ENCODE peak calls at places on chromosomes 7 and 10, in four cellular contexts. One of them, this sample, is unnamed.

GRCh38 chr10:49058341-49059255 is 56.7 kb downstream of the VSTM4 start:
- DNase-seq in K562: no peak
- DNase-seq in WTC11: no peak
- DNase-seq in HepG2: no peak
- DNase-seq in this sample: no peak

GRCh38 chr7:32937344-32938174 is 19.7 kb upstream of the FKBP9 start:
- DNase-seq in K562: peak
- DNase-seq in WTC11: no peak
- DNase-seq in HepG2: peak
- DNase-seq in this sample: peak

GRCh38 chr7:95441042-95441823 is 6.4 kb upstream of the PON2 start:
- DNase-seq in K562: no peak
- DNase-seq in HepG2: peak
- DNase-seq in WTC11: no peak
- DNase-seq in this sample: no peak

GRCh38 chr10:110368002-110368401 is 63.3 kb upstream of the SMNDC1 start:
- DNase-seq in K562: peak
- DNase-seq in WTC11: no peak
- DNase-seq in HepG2: no peak
- DNase-seq in this sample: no peak

GRCh38 chr10:77609781-77610272 is 27.8 kb downstream of the KCNMA1 start:
- DNase-seq in WTC11: no peak
- DNase-seq in K562: no peak
- DNase-seq in HepG2: no peak
- DNase-seq in this sample: no peak

GRCh38 chr7:73533742-73534141 is 11.6 kb upstream of the BAZ1B start:
- DNase-seq in WTC11: no peak
- DNase-seq in K562: peak
- DNase-seq in HepG2: no peak
- DNase-seq in this sample: no peak

GRCh38 chr10:88800152-88801125 is 2.1 kb upstream of the LIPM start:
- DNase-seq in WTC11: no peak
- DNase-seq in HepG2: no peak
- DNase-seq in K562: no peak
- DNase-seq in this sample: no peak

GRCh38 chr7:38398725-38399321 is 125.4 kb upstream of the TARP start:
- DNase-seq in HepG2: peak
- DNase-seq in WTC11: peak
- DNase-seq in K562: peak
- DNase-seq in this sample: peak

GRCh38 chr7:16604054-16604453 is 41.5 kb downstream of the ANKMY2 start:
- DNase-seq in HepG2: peak
- DNase-seq in K562: no peak
- DNase-seq in WTC11: no peak
- DNase-seq in this sample: no peak

GRCh38 chr7:130957140-130957513 is 223.1 kb upstream of the KLF14 start:
- DNase-seq in WTC11: no peak
- DNase-seq in K562: no peak
- DNase-seq in HepG2: no peak
- DNase-seq in this sample: no peak

GRCh38 chr10:80408198-80409085 is at the start of gene PRXL2A:
- DNase-seq in K562: peak
- DNase-seq in WTC11: peak
- DNase-seq in HepG2: peak
- DNase-seq in this sample: peak

GRCh38 chr7:147014596-147014995 is 898.0 kb downstream of the CNTNAP2 start:
- DNase-seq in WTC11: no peak
- DNase-seq in HepG2: no peak
- DNase-seq in K562: no peak
- DNase-seq in this sample: no peak

GRCh38 chr10:8637640-8638039 is 583.2 kb downstream of the GATA3 start:
- DNase-seq in HepG2: no peak
- DNase-seq in WTC11: no peak
- DNase-seq in K562: no peak
- DNase-seq in this sample: no peak

GRCh38 chr10:122475130-122475529 is 13.8 kb downstream of the HTRA1 start:
- DNase-seq in HepG2: no peak
- DNase-seq in K562: no peak
- DNase-seq in WTC11: no peak
- DNase-seq in this sample: no peak

GRCh38 chr7:53191296-53191695 is 155.9 kb downstream of the POM121L12 start:
- DNase-seq in HepG2: no peak
- DNase-seq in K562: no peak
- DNase-seq in WTC11: no peak
- DNase-seq in this sample: no peak

GRCh38 chr10:79403441-79404230 is 41.8 kb downstream of the ZCCHC24 start:
- DNase-seq in K562: no peak
- DNase-seq in HepG2: peak
- DNase-seq in WTC11: peak
- DNase-seq in this sample: no peak

GRCh38 chr10:51718804-51719291 is 19.5 kb upstream of the CSTF2T start:
- DNase-seq in HepG2: no peak
- DNase-seq in WTC11: no peak
- DNase-seq in K562: no peak
- DNase-seq in this sample: no peak

DNA sequence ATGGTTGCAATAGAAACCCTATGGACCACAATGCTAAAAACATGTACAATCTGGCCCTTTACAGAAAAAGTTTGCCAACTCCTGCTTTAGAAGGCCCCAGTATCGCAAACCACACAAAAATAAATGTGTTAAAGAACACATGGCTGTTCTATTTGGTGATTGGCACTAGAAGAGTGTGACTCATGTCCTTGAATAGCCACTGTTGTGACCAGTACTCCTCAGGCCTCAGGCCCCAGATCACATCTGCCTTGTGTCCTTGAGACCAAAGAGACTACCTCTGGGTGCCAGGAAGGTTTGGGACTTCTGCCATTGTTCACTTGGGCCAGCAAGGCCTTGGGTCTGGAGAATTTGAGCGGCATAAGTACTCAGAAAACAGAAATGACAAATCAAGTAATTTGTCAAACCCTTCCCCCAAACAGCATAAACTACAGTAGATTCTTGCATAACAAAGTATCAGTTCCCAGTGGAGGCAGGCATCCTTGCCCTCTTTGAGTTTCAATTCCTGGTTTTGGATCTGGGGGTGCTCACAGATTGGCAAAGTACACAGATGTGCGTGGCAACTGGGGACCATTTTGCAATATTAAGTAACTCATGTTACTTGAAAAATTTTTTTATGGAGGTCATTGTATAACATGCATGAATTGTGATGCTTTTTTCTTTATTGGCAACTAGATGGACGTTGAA is 50.2 kb downstream of the MTURN start:
- DNase-seq in WTC11: no peak
- DNase-seq in HepG2: no peak
- DNase-seq in K562: no peak
- DNase-seq in this sample: no peak
- TF ChIP-seq ELF4 in WTC11: no peak
- TF ChIP-seq ELF4 in HepG2: no peak
- TF ChIP-seq ELF4 in K562: no peak
- TF ChIP-seq ELF4 in this sample: no peak

DNA sequence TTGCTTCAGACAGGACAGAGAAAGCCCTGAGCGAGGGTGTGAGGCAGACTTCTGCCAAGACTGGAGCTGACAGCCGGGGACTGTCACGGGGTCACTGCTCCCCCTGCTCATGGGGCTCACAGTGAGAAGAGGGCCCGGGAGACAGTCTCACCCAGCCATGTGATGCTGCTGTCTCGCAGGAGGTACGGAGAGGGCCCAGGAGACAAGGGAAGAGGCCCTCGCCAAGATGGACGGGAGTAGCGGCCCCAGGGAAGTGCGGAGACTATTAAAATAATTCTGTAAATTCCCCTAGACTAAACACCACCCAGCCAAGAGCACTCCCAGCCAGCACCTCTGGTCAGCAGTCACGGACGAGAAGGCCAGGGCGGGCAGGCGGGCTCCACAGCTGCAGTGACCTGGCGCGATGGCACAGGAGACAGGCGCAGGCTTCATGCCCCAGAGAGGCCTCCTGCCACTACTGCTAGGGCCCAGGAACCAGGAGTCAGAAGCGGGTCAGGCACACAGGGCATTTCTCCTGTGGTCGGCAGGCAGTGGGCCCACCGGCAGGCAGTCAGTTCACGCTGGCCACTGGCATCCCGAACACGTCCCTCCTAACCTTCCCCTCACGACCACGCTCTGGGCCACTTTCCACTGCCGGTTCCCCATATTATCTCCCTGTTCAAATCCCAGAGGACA is 24.1 kb downstream of the WDR86 start:
- DNase-seq in HepG2: no peak
- DNase-seq in WTC11: no peak
- DNase-seq in K562: no peak
- DNase-seq in this sample: no peak
- TF ChIP-seq ELF4 in HepG2: no peak
- TF ChIP-seq ELF4 in WTC11: no peak
- TF ChIP-seq ELF4 in K562: no peak
- TF ChIP-seq ELF4 in this sample: no peak

DNA sequence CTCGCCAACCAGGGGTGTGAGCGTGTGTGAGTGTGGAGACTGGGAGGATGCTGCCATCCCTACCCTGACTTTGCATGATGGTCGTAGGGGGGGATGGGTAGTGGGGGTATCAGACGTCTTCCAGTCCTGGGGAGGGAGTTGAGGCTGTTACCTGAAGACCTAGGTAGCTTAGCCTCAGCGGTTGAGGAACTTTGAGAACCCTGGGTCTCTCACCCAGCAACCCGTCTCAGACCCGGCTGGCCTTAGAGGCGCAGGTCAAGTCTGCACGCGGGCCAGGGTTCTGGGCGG is 2.7 kb downstream of the SLC4A2 start:
- DNase-seq in K562: no peak
- DNase-seq in WTC11: no peak
- DNase-seq in HepG2: no peak
- DNase-seq in this sample: no peak
- TF ChIP-seq ELF4 in K562: no peak
- TF ChIP-seq ELF4 in WTC11: no peak
- TF ChIP-seq ELF4 in HepG2: no peak
- TF ChIP-seq ELF4 in this sample: no peak

DNA sequence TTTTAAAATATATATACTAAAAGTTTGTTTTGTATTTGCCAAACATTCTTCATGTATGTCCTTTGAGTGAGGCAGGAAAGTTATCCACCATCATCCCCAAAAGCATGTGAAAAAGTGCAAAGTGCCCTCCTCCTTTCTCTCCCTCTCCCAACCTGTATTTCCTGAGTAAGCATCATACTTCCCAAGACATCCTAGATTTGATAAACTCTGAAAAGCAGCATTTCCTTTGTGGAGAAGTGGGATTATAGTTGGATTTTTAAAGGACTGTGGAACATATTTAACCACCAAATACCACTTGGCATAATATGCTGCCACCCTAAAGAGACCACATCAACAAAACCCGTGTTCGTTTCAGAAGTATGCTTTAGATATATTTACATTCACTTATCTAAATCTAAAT is 36.9 kb downstream of the NET1 start:
- DNase-seq in WTC11: no peak
- DNase-seq in HepG2: no peak
- DNase-seq in K562: no peak
- DNase-seq in this sample: no peak
- TF ChIP-seq ELF4 in WTC11: no peak
- TF ChIP-seq ELF4 in HepG2: no peak
- TF ChIP-seq ELF4 in K562: no peak
- TF ChIP-seq ELF4 in this sample: no peak

GRCh38 chr7:84455788-84456187 is 261.2 kb upstream of the SEMA3A start:
- DNase-seq in K562: no peak
- DNase-seq in HepG2: no peak
- DNase-seq in WTC11: no peak
- DNase-seq in this sample: no peak
- TF ChIP-seq ELF4 in K562: no peak
- TF ChIP-seq ELF4 in HepG2: no peak
- TF ChIP-seq ELF4 in WTC11: no peak
- TF ChIP-seq ELF4 in this sample: no peak

DNA sequence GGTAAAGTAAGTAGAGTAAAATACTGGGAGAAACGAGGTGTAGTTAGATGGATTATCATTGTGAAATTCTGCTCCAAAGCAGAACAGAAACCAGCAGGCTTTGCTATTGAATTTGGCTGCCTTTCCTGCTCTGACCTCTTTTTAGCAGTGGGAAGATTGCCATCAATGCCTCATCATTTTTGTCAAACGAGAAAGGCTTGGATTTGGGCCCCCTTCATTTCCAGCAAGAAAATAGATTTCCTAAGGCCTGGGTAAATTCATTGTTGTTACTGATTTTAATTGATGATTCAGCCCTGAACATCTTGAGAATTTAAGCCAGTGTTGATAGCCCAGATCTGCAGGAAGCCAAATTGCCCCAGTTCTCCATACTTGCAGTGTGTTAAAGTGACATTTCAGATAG is 35.2 kb upstream of the ASAH2 start:
- DNase-seq in HepG2: no peak
- DNase-seq in K562: no peak
- DNase-seq in WTC11: no peak
- DNase-seq in this sample: no peak
- TF ChIP-seq ELF4 in HepG2: no peak
- TF ChIP-seq ELF4 in K562: no peak
- TF ChIP-seq ELF4 in WTC11: no peak
- TF ChIP-seq ELF4 in this sample: no peak

GRCh38 chr10:114723361-114723760 is 65.3 kb upstream of the ABLIM1 start:
- DNase-seq in K562: no peak
- DNase-seq in HepG2: no peak
- DNase-seq in WTC11: no peak
- DNase-seq in this sample: no peak

GRCh38 chr10:114716811-114717404 is 58.8 kb upstream of the ABLIM1 start:
- DNase-seq in WTC11: no peak
- DNase-seq in HepG2: no peak
- DNase-seq in K562: no peak
- DNase-seq in this sample: no peak

GRCh38 chr10:114720685-114721278 is 62.7 kb upstream of the ABLIM1 start:
- DNase-seq in WTC11: no peak
- DNase-seq in K562: no peak
- DNase-seq in HepG2: no peak
- DNase-seq in this sample: no peak

GRCh38 chr10:114718386-114718785 is 60.3 kb upstream of the ABLIM1 start:
- DNase-seq in K562: no peak
- DNase-seq in HepG2: no peak
- DNase-seq in WTC11: no peak
- DNase-seq in this sample: no peak

GRCh38 chr10:114719311-114719710 is 61.2 kb upstream of the ABLIM1 start:
- DNase-seq in HepG2: peak
- DNase-seq in K562: no peak
- DNase-seq in WTC11: no peak
- DNase-seq in this sample: no peak
- TF ChIP-seq ELF4 in HepG2: no peak
- TF ChIP-seq ELF4 in K562: no peak
- TF ChIP-seq ELF4 in WTC11: no peak
- TF ChIP-seq ELF4 in this sample: no peak

GRCh38 chr10:123831259-123831658 is 60.3 kb downstream of the CPXM2 start:
- DNase-seq in WTC11: no peak
- DNase-seq in K562: no peak
- DNase-seq in HepG2: no peak
- DNase-seq in this sample: no peak
- TF ChIP-seq ELF4 in WTC11: no peak
- TF ChIP-seq ELF4 in K562: no peak
- TF ChIP-seq ELF4 in HepG2: no peak
- TF ChIP-seq ELF4 in this sample: no peak

GRCh38 chr7:83821866-83822265 is 172.9 kb upstream of the SEMA3E start:
- DNase-seq in K562: peak
- DNase-seq in WTC11: no peak
- DNase-seq in HepG2: no peak
- DNase-seq in this sample: no peak
- TF ChIP-seq ELF4 in K562: no peak
- TF ChIP-seq ELF4 in WTC11: no peak
- TF ChIP-seq ELF4 in HepG2: no peak
- TF ChIP-seq ELF4 in this sample: no peak